ENCODE peak calls at places on chromosomes 12 and 14, in five cellular contexts. B is kidney, T is NCI-H524, P is skeletal muscle cell, S is GM18507. N is an unnamed sample.

GRCh38 chr12:103241184-103241583 is 254.6 kb downstream of the C12orf42 start:
- DNase-seq in T (no peak), B (no peak), S (no peak), P (no peak), N (no peak)

GRCh38 chr14:58822856-58823255 is 185.1 kb downstream of the DACT1 start:
- DNase-seq in T (peak; percentile 92), S (no peak), B (no peak), P (no peak), N (no peak)

GRCh38 chr14:92986254-92987147 is 63.6 kb downstream of the CHGA start:
- DNase-seq in P (peak; percentile 40), T (peak; percentile 63), B (peak; percentile 63), S (no peak), N (peak; percentile 67)

GRCh38 chr14:88522393-88522792 is 32.4 kb downstream of the PTPN21 start:
- DNase-seq in T (no peak), P (no peak), B (no peak), S (no peak), N (no peak)

GRCh38 chr14:62084020-62084419 is 321.8 kb downstream of the SNAPC1 start:
- DNase-seq in T (no peak), P (no peak), B (no peak), S (no peak), N (no peak)

GRCh38 chr14:95045836-95046430 is 111.4 kb downstream of the DICER1 start:
- DNase-seq in T (no peak), B (peak; percentile 61), S (no peak), P (no peak), N (no peak)

GRCh38 chr14:26984318-26985177 is 386.7 kb upstream of the NOVA1 start:
- DNase-seq in P (peak; percentile 31), B (no peak), S (no peak), T (peak; percentile 80), N (peak; percentile 52)

GRCh38 chr14:53470351-53471043 is 317.4 kb upstream of the DDHD1 start:
- DNase-seq in S (no peak), P (peak; percentile 21), T (no peak), B (no peak), N (no peak)

GRCh38 chr12:2588345-2588744 is 206.4 kb upstream of the FKBP4 start:
- DNase-seq in P (no peak), S (no peak), B (no peak), T (no peak), N (no peak)

GRCh38 chr12:11717533-11717961 is 68.1 kb downstream of the ETV6 start:
- DNase-seq in P (peak; percentile 69), S (no peak), T (no peak), B (no peak), N (no peak)

GRCh38 chr14:20413785-20414117 is 450 bp upstream of the TEP1 start:
- DNase-seq in B (no peak), S (no peak), P (no peak), T (no peak), N (no peak)

GRCh38 chr14:69263364-69263763 is 3.4 kb downstream of the GALNT16 start:
- DNase-seq in B (no peak), T (no peak), P (peak; percentile 98), S (no peak), N (no peak)

GRCh38 chr14:21093769-21094681 is 4.4 kb downstream of the ZNF219 start:
- DNase-seq in T (peak; percentile 99), B (no peak), S (no peak), P (no peak), N (peak; percentile 85)

GRCh38 chr12:24991209-24992049 is 42.5 kb upstream of the BCAT1 start:
- DNase-seq in B (no peak), P (no peak), S (peak; percentile 47), T (no peak), N (peak; percentile 59)

GRCh38 chr12:100913872-100914600 is 119.5 kb downstream of the ANO4 start:
- DNase-seq in T (no peak), S (no peak), B (no peak), P (no peak), N (no peak)

GRCh38 chr14:76456891-76457586 is 81.1 kb downstream of the ESRRB start:
- DNase-seq in S (no peak), P (no peak), B (no peak), T (no peak), N (no peak)

GRCh38 chr12:92927436-92928116 is 1.5 kb downstream of the EEA1 start:
- DNase-seq in T (no peak), S (no peak), P (no peak), B (no peak), N (no peak)

GRCh38 chr14:20489093-20489994 is 16.0 kb upstream of the RNASE10 start:
- DNase-seq in S (no peak), P (no peak), B (no peak), T (no peak), N (no peak)

GRCh38 chr12:78403136-78403535 is 461.4 kb upstream of the SYT1 start:
- DNase-seq in T (no peak), B (no peak), P (peak; percentile 78), S (no peak), N (no peak)

GRCh38 chr14:65297744-65298143 is 114.8 kb upstream of the FUT8 start:
- DNase-seq in P (no peak), S (no peak), T (no peak), B (no peak), N (no peak)

GRCh38 chr14:33686218-33686617 is 264.7 kb downstream of the EGLN3 start:
- DNase-seq in B (no peak), S (no peak), P (peak; percentile 73), T (no peak), N (no peak)

GRCh38 chr14:70909788-70910614 is 2.7 kb downstream of the PCNX1 start:
- DNase-seq in B (no peak), T (no peak), S (no peak), P (no peak), N (no peak)

GRCh38 chr12:14769462-14769836 is 33.8 kb downstream of the WBP11 start:
- DNase-seq in B (peak; percentile 76), T (peak; percentile 56), S (no peak), P (no peak), N (peak; percentile 66)

GRCh38 chr12:88662093-88662492 is 81.8 kb upstream of the KITLG start:
- DNase-seq in P (no peak), S (no peak), B (no peak), T (no peak), N (no peak)

GRCh38 chr12:18400186-18400585 is 138.9 kb downstream of the PIK3C2G start:
- DNase-seq in T (no peak), P (peak; percentile 61), S (no peak), B (no peak), N (no peak)

GRCh38 chr14:56487761-56488160 is 91.8 kb upstream of the TMEM260 start:
- DNase-seq in P (peak; percentile 43), T (no peak), S (no peak), B (no peak), N (no peak)

GRCh38 chr14:105093426-105094192 is 28.4 kb upstream of the GPR132 start:
- DNase-seq in B (peak; percentile 96), P (peak; percentile 40), S (peak; percentile 83), T (peak; percentile 71), N (peak; percentile 88)

GRCh38 chr12:41188058-41188840 is at the start of gene PDZRN4:
- DNase-seq in T (no peak), S (no peak), P (no peak), B (peak; percentile 79), N (peak; percentile 71)

GRCh38 chr12:62296001-62296400 is 35.8 kb downstream of the USP15 start:
- DNase-seq in P (no peak), B (no peak), T (no peak), S (no peak), N (no peak)

GRCh38 chr14:71478542-71478941 is 453.7 kb upstream of the RGS6 start:
- DNase-seq in T (no peak), B (no peak), P (peak; percentile 57), S (no peak), N (no peak)

GRCh38 chr14:67964391-67964812 is 144.8 kb downstream of the RAD51B start:
- DNase-seq in P (no peak), S (no peak), B (no peak), T (no peak), N (no peak)